ENCODE peak calls at places on chromosome 5, in four cellular contexts. One of them, this sample, is unnamed.

GRCh38 chr5:136308396-136308795 is 56.9 kb downstream of the TRPC7 start:
- DNase-seq in OCI-LY7: no peak
- DNase-seq in GM23248: peak; percentile 7
- DNase-seq in SK-N-SH: peak; percentile 9
- DNase-seq in this sample: peak; percentile 9

GRCh38 chr5:54836959-54837534 is 148.3 kb downstream of the ESM1 start:
- DNase-seq in OCI-LY7: no peak
- DNase-seq in GM23248: peak; percentile 31
- DNase-seq in SK-N-SH: no peak
- DNase-seq in this sample: no peak

GRCh38 chr5:35457912-35458823 is 159.5 kb upstream of the SPEF2 start:
- DNase-seq in OCI-LY7: no peak
- DNase-seq in GM23248: no peak
- DNase-seq in SK-N-SH: no peak
- DNase-seq in this sample: no peak

GRCh38 chr5:120228262-120229031 is 235.7 kb upstream of the PRR16 start:
- DNase-seq in OCI-LY7: no peak
- DNase-seq in GM23248: no peak
- DNase-seq in SK-N-SH: no peak
- DNase-seq in this sample: no peak

GRCh38 chr5:61139094-61139873 is 23.0 kb downstream of the SMIM15 start:
- DNase-seq in OCI-LY7: no peak
- DNase-seq in GM23248: peak; percentile 28
- DNase-seq in SK-N-SH: peak; percentile 11
- DNase-seq in this sample: peak; percentile 26

GRCh38 chr5:177361418-177362101 is 3.8 kb downstream of the RGS14 start:
- DNase-seq in OCI-LY7: peak; percentile 77
- DNase-seq in GM23248: no peak
- DNase-seq in SK-N-SH: no peak
- DNase-seq in this sample: no peak

GRCh38 chr5:1174122-1174936 is 27.1 kb upstream of the SLC6A19 start:
- DNase-seq in OCI-LY7: peak; percentile 20
- DNase-seq in GM23248: peak; percentile 93
- DNase-seq in SK-N-SH: peak; percentile 82
- DNase-seq in this sample: peak; percentile 95

GRCh38 chr5:122346897-122347581 is 35.0 kb downstream of the SNCAIP start:
- DNase-seq in OCI-LY7: no peak
- DNase-seq in GM23248: no peak
- DNase-seq in SK-N-SH: peak; percentile 36
- DNase-seq in this sample: no peak

GRCh38 chr5:171593401-171593800 is 174.0 kb downstream of the FGF18 start:
- DNase-seq in OCI-LY7: no peak
- DNase-seq in GM23248: no peak
- DNase-seq in SK-N-SH: no peak
- DNase-seq in this sample: no peak

GRCh38 chr5:91103353-91104061 is 279.6 kb downstream of the ARRDC3 start:
- DNase-seq in OCI-LY7: no peak
- DNase-seq in GM23248: peak; percentile 84
- DNase-seq in SK-N-SH: no peak
- DNase-seq in this sample: no peak

GRCh38 chr5:73564644-73565165 is 734 bp downstream of the ANKRA2 start:
- DNase-seq in OCI-LY7: peak; percentile 5
- DNase-seq in GM23248: peak; percentile 48
- DNase-seq in SK-N-SH: peak; percentile 22
- DNase-seq in this sample: no peak

GRCh38 chr5:72241346-72242003 is 78.6 kb downstream of the MRPS27 start:
- DNase-seq in OCI-LY7: no peak
- DNase-seq in GM23248: no peak
- DNase-seq in SK-N-SH: no peak
- DNase-seq in this sample: no peak

GRCh38 chr5:65066385-65066784 is 297.7 kb downstream of the CWC27 start:
- DNase-seq in OCI-LY7: peak; percentile 57
- DNase-seq in GM23248: peak; percentile 35
- DNase-seq in SK-N-SH: no peak
- DNase-seq in this sample: no peak

GRCh38 chr5:42880621-42881020 is 68.9 kb upstream of the SELENOP start:
- DNase-seq in OCI-LY7: no peak
- DNase-seq in GM23248: no peak
- DNase-seq in SK-N-SH: no peak
- DNase-seq in this sample: no peak

GRCh38 chr5:132472431-132472830 is 18.1 kb downstream of the IRF1 start:
- DNase-seq in OCI-LY7: no peak
- DNase-seq in GM23248: no peak
- DNase-seq in SK-N-SH: no peak
- DNase-seq in this sample: no peak

GRCh38 chr5:158695595-158696330 is 404.0 kb downstream of the EBF1 start:
- DNase-seq in OCI-LY7: peak; percentile 90
- DNase-seq in GM23248: peak; percentile 92
- DNase-seq in SK-N-SH: peak; percentile 72
- DNase-seq in this sample: peak; percentile 70

GRCh38 chr5:18114161-18114802 is 480.0 kb downstream of the TAF11L14 start:
- DNase-seq in OCI-LY7: no peak
- DNase-seq in GM23248: peak; percentile 1
- DNase-seq in SK-N-SH: no peak
- DNase-seq in this sample: no peak

GRCh38 chr5:142012792-142013388 is at the start of gene GNPDA1:
- DNase-seq in OCI-LY7: peak; percentile 84
- DNase-seq in GM23248: peak; percentile 96
- DNase-seq in SK-N-SH: peak; percentile 94
- DNase-seq in this sample: peak; percentile 77

GRCh38 chr5:71937906-71938698 is 169.2 kb upstream of the MAP1B start:
- DNase-seq in OCI-LY7: no peak
- DNase-seq in GM23248: no peak
- DNase-seq in SK-N-SH: no peak
- DNase-seq in this sample: no peak

GRCh38 chr5:73867344-73868335 is 241.6 kb downstream of the ARHGEF28 start:
- DNase-seq in OCI-LY7: no peak
- DNase-seq in GM23248: peak; percentile 3
- DNase-seq in SK-N-SH: no peak
- DNase-seq in this sample: no peak

GRCh38 chr5:102241809-102242421 is 54.2 kb downstream of the SLCO4C1 start:
- DNase-seq in OCI-LY7: no peak
- DNase-seq in GM23248: no peak
- DNase-seq in SK-N-SH: no peak
- DNase-seq in this sample: no peak

GRCh38 chr5:176737001-176737745 is 73.2 kb upstream of the UNC5A start:
- DNase-seq in OCI-LY7: no peak
- DNase-seq in GM23248: no peak
- DNase-seq in SK-N-SH: peak; percentile 72
- DNase-seq in this sample: no peak

GRCh38 chr5:581941-582340 is 30.2 kb upstream of the CEP72 start:
- DNase-seq in OCI-LY7: no peak
- DNase-seq in GM23248: no peak
- DNase-seq in SK-N-SH: no peak
- DNase-seq in this sample: no peak

GRCh38 chr5:132389453-132390286 is 20.2 kb downstream of the SLC22A5 start:
- DNase-seq in OCI-LY7: no peak
- DNase-seq in GM23248: peak; percentile 100
- DNase-seq in SK-N-SH: no peak
- DNase-seq in this sample: peak; percentile 98

GRCh38 chr5:36949593-36949992 is 73.0 kb downstream of the NIPBL start:
- DNase-seq in OCI-LY7: no peak
- DNase-seq in GM23248: no peak
- DNase-seq in SK-N-SH: no peak
- DNase-seq in this sample: no peak
- TF ChIP-seq EZH2phosphoT487 in OCI-LY7: no peak
- TF ChIP-seq EZH2phosphoT487 in GM23248: no peak
- TF ChIP-seq EZH2phosphoT487 in SK-N-SH: no peak
- TF ChIP-seq EZH2phosphoT487 in this sample: no peak

DNA sequence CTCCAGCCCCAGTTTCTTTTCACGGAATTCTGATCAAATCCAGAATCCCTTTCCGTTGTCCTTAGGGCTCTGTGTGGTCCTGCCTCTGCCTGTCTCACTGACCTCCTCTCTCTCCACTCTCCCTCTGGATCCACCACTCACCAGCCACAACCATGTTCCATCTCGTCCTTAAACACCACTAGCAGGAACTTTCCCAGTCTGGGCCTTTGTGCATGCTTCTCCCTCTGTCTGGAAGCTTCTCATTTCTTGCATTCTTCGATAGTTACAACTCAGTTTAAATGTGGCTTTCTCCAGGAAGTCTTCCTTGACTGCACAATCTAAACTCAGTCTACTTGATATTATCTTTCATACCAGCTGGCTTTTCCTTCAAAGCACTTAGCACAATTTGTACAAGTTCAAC is 117.7 kb upstream of the MSX2 start:
- DNase-seq in OCI-LY7: no peak
- DNase-seq in GM23248: no peak
- DNase-seq in SK-N-SH: no peak
- DNase-seq in this sample: no peak
- H2AFZ ChIP-seq in OCI-LY7: no peak overlapping the region
- H2AFZ ChIP-seq in GM23248: no peak overlapping the region
- H2AFZ ChIP-seq in SK-N-SH: no peak overlapping the region
- H2AFZ ChIP-seq in this sample: no peak overlapping the region

GRCh38 chr5:161311965-161312364 is 234.6 kb downstream of the GABRB2 start:
- DNase-seq in OCI-LY7: no peak
- DNase-seq in GM23248: no peak
- DNase-seq in SK-N-SH: no peak
- DNase-seq in this sample: no peak
- TF ChIP-seq EZH2phosphoT487 in OCI-LY7: no peak
- TF ChIP-seq EZH2phosphoT487 in GM23248: no peak
- TF ChIP-seq EZH2phosphoT487 in SK-N-SH: no peak
- TF ChIP-seq EZH2phosphoT487 in this sample: no peak

DNA sequence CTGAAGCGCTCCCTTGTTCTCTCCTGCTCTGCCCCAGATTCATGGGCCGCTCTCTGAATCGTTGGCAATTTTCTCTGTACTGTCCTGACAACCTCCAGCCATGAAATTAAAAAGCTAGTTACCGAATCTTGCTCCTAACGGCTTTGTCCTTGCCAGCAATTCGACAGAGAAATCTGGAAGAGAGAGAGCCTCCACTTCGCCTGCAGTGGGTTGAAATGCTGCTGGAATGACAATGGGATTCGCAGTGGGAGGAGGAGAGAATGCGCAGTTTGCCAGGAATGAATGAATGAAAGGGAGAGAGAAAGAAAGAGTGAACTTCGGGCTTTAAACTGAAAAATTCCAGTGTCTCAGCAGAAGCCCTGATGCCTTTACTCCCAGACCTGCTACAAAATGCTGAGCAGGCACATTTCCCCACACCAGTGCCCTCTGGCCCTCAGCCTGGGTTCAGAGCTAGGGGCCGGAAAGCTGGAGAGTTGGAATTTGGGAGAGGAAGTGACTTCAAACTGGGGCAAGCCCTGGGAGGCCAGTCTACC is 11.5 kb upstream of the BOD1 start:
- DNase-seq in OCI-LY7: no peak
- DNase-seq in GM23248: no peak
- DNase-seq in SK-N-SH: no peak
- DNase-seq in this sample: no peak
- H2AFZ ChIP-seq in OCI-LY7: no peak overlapping the region
- H2AFZ ChIP-seq in GM23248: no peak overlapping the region
- H2AFZ ChIP-seq in SK-N-SH: no peak overlapping the region
- H2AFZ ChIP-seq in this sample: no peak overlapping the region

GRCh38 chr5:149271195-149271716 is 403 bp upstream of the AFAP1L1 start:
- DNase-seq in OCI-LY7: no peak
- DNase-seq in GM23248: peak; percentile 35
- DNase-seq in SK-N-SH: no peak
- DNase-seq in this sample: no peak

GRCh38 chr5:149273237-149273636 is 1.6 kb downstream of the AFAP1L1 start:
- DNase-seq in OCI-LY7: no peak
- DNase-seq in GM23248: no peak
- DNase-seq in SK-N-SH: no peak
- DNase-seq in this sample: no peak

GRCh38 chr5:149271717-149272558 is at the start of gene AFAP1L1:
- DNase-seq in OCI-LY7: no peak
- DNase-seq in GM23248: peak; percentile 77
- DNase-seq in SK-N-SH: peak; percentile 89
- DNase-seq in this sample: peak; percentile 80

GRCh38 chr5:149274964-149275363 is 3.3 kb downstream of the AFAP1L1 start:
- DNase-seq in OCI-LY7: no peak
- DNase-seq in GM23248: peak; percentile 75
- DNase-seq in SK-N-SH: no peak
- DNase-seq in this sample: peak; percentile 37

GRCh38 chr5:149273950-149274349 is 2.3 kb downstream of the AFAP1L1 start:
- DNase-seq in OCI-LY7: no peak
- DNase-seq in GM23248: no peak
- DNase-seq in SK-N-SH: no peak
- DNase-seq in this sample: no peak
- TF ChIP-seq EZH2phosphoT487 in OCI-LY7: no peak
- TF ChIP-seq EZH2phosphoT487 in GM23248: no peak
- TF ChIP-seq EZH2phosphoT487 in SK-N-SH: no peak
- TF ChIP-seq EZH2phosphoT487 in this sample: no peak

This sample was measured in PC-3.